ENCODE peak calls at places on chromosome 22, in seven cellular contexts. Y, H, E, S, M, X and W are unnamed samples.

GRCh38 chr22:19603767-19604166 is 79.6 kb upstream of the CLDN5 start:
- DNase-seq in Y (no peak), H (no peak), E (no peak), S (no peak), M (no peak), X (no peak), W (no peak)

GRCh38 chr22:27801616-27802388 is at the start of gene MN1:
- DNase-seq in Y (no peak), H (peak; percentile 58), E (no peak), S (peak; percentile 74), M (peak; percentile 75), X (no peak), W (peak; percentile 63)

GRCh38 chr22:38177926-38178604 is 3.6 kb downstream of the PLA2G6 start:
- DNase-seq in Y (no peak), H (peak; percentile 85), E (no peak), S (peak; percentile 52), M (no peak), X (peak; percentile 59), W (no peak)

GRCh38 chr22:39292561-39293074 is 26.8 kb downstream of the RPL3 start:
- DNase-seq in Y (peak; percentile 81), H (peak; percentile 99), E (peak; percentile 90), S (peak; percentile 86), M (no peak), X (peak; percentile 86), W (no peak)

GRCh38 chr22:39556970-39557811 is 13.4 kb upstream of the CACNA1I start:
- DNase-seq in Y (no peak), H (peak; percentile 21), E (no peak), S (no peak), M (peak; percentile 63), X (peak; percentile 49), W (no peak)

GRCh38 chr22:49969751-49970527 is 9.4 kb downstream of the PIM3 start:
- DNase-seq in Y (peak; percentile 45), H (no peak), E (no peak), S (peak; percentile 13), M (peak; percentile 47), X (no peak), W (no peak)

GRCh38 chr22:38477515-38477914 is 9.6 kb downstream of the KDELR3 start:
- DNase-seq in Y (no peak), H (no peak), E (no peak), S (no peak), M (no peak), X (no peak), W (no peak)

GRCh38 chr22:48431014-48431413 is 1396.7 kb downstream of the BRD1 start:
- DNase-seq in Y (no peak), H (no peak), E (no peak), S (no peak), M (no peak), X (no peak), W (no peak)

GRCh38 chr22:49134076-49134475 is 693.6 kb downstream of the BRD1 start:
- DNase-seq in Y (no peak), H (no peak), E (no peak), S (no peak), M (no peak), X (no peak), W (no peak)

GRCh38 chr22:27113211-27114030 is 456.0 kb downstream of the MIAT start:
- DNase-seq in Y (no peak), H (peak; percentile 95), E (peak; percentile 39), S (peak; percentile 47), M (no peak), X (peak; percentile 66), W (no peak)

GRCh38 chr22:38878001-38878400 is 6.0 kb upstream of the CBX6 start:
- DNase-seq in Y (no peak), H (no peak), E (no peak), S (no peak), M (no peak), X (no peak), W (no peak)

GRCh38 chr22:20319041-20319744 is 667 bp downstream of the DGCR6L start:
- DNase-seq in Y (no peak), H (no peak), E (no peak), S (no peak), M (no peak), X (no peak), W (no peak)

GRCh38 chr22:50340157-50340879 is 2.8 kb upstream of the PPP6R2 start:
- DNase-seq in Y (no peak), H (peak; percentile 18), E (no peak), S (peak; percentile 49), M (no peak), X (no peak), W (no peak)

GRCh38 chr22:27801197-27801615 is 350 bp downstream of the MN1 start:
- DNase-seq in Y (no peak), H (peak; percentile 54), E (no peak), S (peak; percentile 51), M (peak; percentile 57), X (no peak), W (peak; percentile 31)

GRCh38 chr22:28052818-28053217 is 133.8 kb upstream of the PITPNB start:
- DNase-seq in Y (no peak), H (no peak), E (no peak), S (no peak), M (no peak), X (no peak), W (no peak)

GRCh38 chr22:42462016-42462415 is 29.8 kb upstream of the NFAM1 start:
- DNase-seq in Y (no peak), H (no peak), E (no peak), S (no peak), M (no peak), X (no peak), W (no peak)

GRCh38 chr22:42688241-42688913 is 32.3 kb downstream of the A4GALT start:
- DNase-seq in Y (no peak), H (peak; percentile 97), E (peak; percentile 86), S (peak; percentile 95), M (no peak), X (peak; percentile 91), W (no peak)

GRCh38 chr22:20546541-20546950 is 39.1 kb downstream of the MED15 start:
- DNase-seq in Y (no peak), H (no peak), E (no peak), S (no peak), M (no peak), X (peak; percentile 28), W (no peak)

GRCh38 chr22:27207907-27208306 is 550.5 kb downstream of the MIAT start:
- DNase-seq in Y (no peak), H (no peak), E (no peak), S (no peak), M (no peak), X (peak; percentile 19), W (no peak)

GRCh38 chr22:46579751-46580449 is 40.3 kb upstream of the GRAMD4 start:
- DNase-seq in Y (peak; percentile 57), H (no peak), E (no peak), S (no peak), M (no peak), X (peak; percentile 30), W (no peak)
- H3K4me1 ChIP-seq in Y (peaks cover 76% of the 10 kb centered on the region), H (peaks cover 46% of the 10 kb centered on the region), E (peaks cover 65% of the 10 kb centered on the region), S (no peaks in the 10 kb centered on the region), M (peaks cover 21% of the 10 kb centered on the region), X (peaks cover 53% of the 10 kb centered on the region), W (peaks cover 30% of the 10 kb centered on the region)

GRCh38 chr22:31451709-31452571 is 37.7 kb downstream of the EIF4ENIF1 start:
- DNase-seq in Y (no peak), H (peak; percentile 69), E (no peak), S (peak; percentile 3), M (no peak), X (peak; percentile 11), W (no peak)
- H3K36me3 ChIP-seq in Y (peaks cover 59% of the 10 kb centered on the region), H (peaks cover 24% of the 10 kb centered on the region), E (peaks cover 80% of the 10 kb centered on the region), S (peaks cover 31% of the 10 kb centered on the region), M (peaks cover 3% of the 10 kb centered on the region), X (peaks cover 12% of the 10 kb centered on the region), W (peaks cover 20% of the 10 kb centered on the region)

GRCh38 chr22:22203048-22203971 is 41.3 kb upstream of the VPREB1 start:
- DNase-seq in Y (no peak), H (no peak), E (no peak), S (no peak), M (no peak), X (no peak), W (no peak)
- H3K27me3 ChIP-seq in Y (no peaks in the 10 kb centered on the region), H (peaks cover 94% of the 10 kb centered on the region), E (no peaks in the 10 kb centered on the region), S (no peaks in the 10 kb centered on the region), M (no peaks in the 10 kb centered on the region), X (no peaks in the 10 kb centered on the region), W (no peaks in the 10 kb centered on the region)

GRCh38 chr22:36858966-36859365 is 1.8 kb upstream of the NCF4 start:
- DNase-seq in Y (no peak), H (no peak), E (no peak), S (no peak), M (no peak), X (no peak), W (no peak)

GRCh38 chr22:36856121-36856791 is 4.5 kb upstream of the NCF4 start:
- DNase-seq in Y (peak; percentile 95), H (peak; percentile 92), E (peak; percentile 65), S (peak; percentile 74), M (peak; percentile 99), X (peak; percentile 85), W (peak; percentile 89)

GRCh38 chr22:36860017-36860416 is 789 bp upstream of the NCF4 start:
- DNase-seq in Y (no peak), H (no peak), E (no peak), S (no peak), M (no peak), X (no peak), W (no peak)

GRCh38 chr22:36856792-36857135 is 4.0 kb upstream of the NCF4 start:
- DNase-seq in Y (no peak), H (no peak), E (no peak), S (no peak), M (no peak), X (no peak), W (no peak)

DNA sequence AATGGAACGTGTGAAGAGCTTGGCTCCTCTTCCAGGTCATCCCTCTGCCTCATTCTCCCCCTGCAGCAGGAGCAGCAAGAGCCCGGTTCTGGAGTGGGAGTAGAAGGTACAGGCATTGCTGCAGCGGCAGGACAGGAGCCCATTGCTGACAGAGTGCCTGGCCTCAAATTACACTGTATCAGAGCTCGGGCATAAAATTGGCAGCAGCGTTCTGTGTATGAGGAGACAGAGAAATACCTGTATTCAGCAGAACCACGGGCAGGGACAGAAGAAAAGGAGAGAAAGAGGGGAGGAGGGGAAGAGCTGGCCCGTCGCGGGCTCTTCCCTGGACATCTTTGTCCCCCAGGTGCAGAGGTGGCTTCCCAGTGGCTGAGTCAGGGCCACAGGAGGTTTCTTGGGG is 2.6 kb upstream of the NCF4 start:
- DNase-seq in Y (no peak), H (no peak), E (no peak), S (no peak), M (no peak), X (no peak), W (no peak)
- H3K4me1 ChIP-seq in Y (no peaks in the 10 kb centered on the region), H (no peaks in the 10 kb centered on the region), E (peaks cover 10% of the 10 kb centered on the region), S (no peaks in the 10 kb centered on the region), M (peaks cover 13% of the 10 kb centered on the region), X (no peaks in the 10 kb centered on the region), W (peaks cover 14% of the 10 kb centered on the region)